ENCODE peak calls at places on chromosomes 1 and 21, in seven cellular contexts. Y, N, J, S, D, R and O are unnamed samples.

GRCh38 chr1:150127868-150128267 is 21.8 kb upstream of the PLEKHO1 start:
- DNase-seq in D (no peak), Y (no peak), N (no peak), J (no peak), R (no peak), S (no peak), O (no peak)

GRCh38 chr1:37877991-37878544 is 18.7 kb upstream of the MTF1 start:
- DNase-seq in J (no peak), R (no peak), N (no peak), D (no peak), Y (no peak), S (no peak), O (no peak)

GRCh38 chr1:46301406-46302090 is 1.9 kb downstream of the LRRC41 start:
- DNase-seq in S (no peak), R (no peak), Y (peak), D (peak), N (peak), J (no peak), O (no peak)

GRCh38 chr1:200795151-200795550 is 56.5 kb downstream of the CAMSAP2 start:
- DNase-seq in N (peak), J (no peak), D (no peak), S (no peak), R (no peak), Y (peak), O (no peak)

GRCh38 chr1:2971609-2972008 is 49.7 kb upstream of the ACTRT2 start:
- DNase-seq in N (no peak), Y (no peak), D (peak), S (no peak), R (no peak), J (no peak), O (no peak)

GRCh38 chr1:158998781-158999161 is 10.9 kb upstream of the IFI16 start:
- DNase-seq in S (no peak), J (no peak), Y (peak), D (no peak), R (no peak), N (peak), O (no peak)

GRCh38 chr21:44436111-44436611 is 19.1 kb upstream of the LRRC3 start:
- DNase-seq in Y (no peak), R (no peak), J (no peak), S (no peak), N (no peak), D (no peak), O (no peak)

GRCh38 chr1:56920551-56920950 is 45.3 kb downstream of the C8B start:
- DNase-seq in R (no peak), S (no peak), N (peak), Y (peak), J (no peak), D (no peak), O (no peak)

GRCh38 chr1:1001631-1002300 is 1.9 kb upstream of the HES4 start:
- DNase-seq in N (peak), Y (peak), J (peak), R (no peak), D (no peak), S (peak), O (no peak)

GRCh38 chr1:77514871-77515776 is 167.3 kb downstream of the ZZZ3 start:
- DNase-seq in S (no peak), J (no peak), N (peak), R (peak), D (no peak), Y (peak), O (no peak)

GRCh38 chr1:89873757-89874156 is 52.9 kb downstream of the LRRC8D start:
- DNase-seq in D (no peak), N (peak), S (no peak), Y (peak), J (no peak), R (no peak), O (peak)

GRCh38 chr1:202576816-202577215 is 133.4 kb downstream of the SYT2 start:
- DNase-seq in J (no peak), N (peak), Y (peak), S (no peak), R (peak), D (no peak), O (peak)

GRCh38 chr1:112061852-112062451 is 72.5 kb upstream of the KCND3 start:
- DNase-seq in S (no peak), D (no peak), J (no peak), Y (no peak), N (no peak), R (no peak), O (no peak)

GRCh38 chr1:109788695-109789521 is 25.2 kb upstream of the EPS8L3 start:
- DNase-seq in D (peak), S (no peak), N (no peak), J (no peak), Y (no peak), R (no peak), O (no peak)

GRCh38 chr21:34674467-34674866 is 5.7 kb downstream of the CLIC6 start:
- DNase-seq in Y (no peak), N (no peak), S (no peak), R (no peak), J (no peak), D (no peak), O (no peak)

GRCh38 chr1:108830119-108831008 is 26.5 kb downstream of the AKNAD1 start:
- DNase-seq in D (no peak), S (no peak), R (peak), J (no peak), N (peak), Y (peak), O (peak)

GRCh38 chr21:43864806-43865470 is at the start of gene AGPAT3:
- DNase-seq in D (no peak), Y (peak), S (peak), N (no peak), J (no peak), R (no peak), O (no peak)

GRCh38 chr1:153534933-153535663 is 693 bp downstream of the S100A6 start:
- DNase-seq in R (no peak), N (no peak), J (no peak), S (peak), Y (peak), D (peak), O (no peak)

GRCh38 chr1:54453089-54453488 is 46.9 kb upstream of the SSBP3 start:
- DNase-seq in S (no peak), D (no peak), J (no peak), R (no peak), Y (no peak), N (no peak), O (no peak)

GRCh38 chr21:34037446-34037845 is 35.9 kb upstream of the MRPS6 start:
- DNase-seq in N (peak), J (no peak), Y (no peak), D (no peak), R (peak), S (no peak), O (peak)

GRCh38 chr1:6220236-6220635 is 14.3 kb downstream of the RNF207 start:
- DNase-seq in J (no peak), N (no peak), D (no peak), Y (no peak), R (no peak), S (no peak), O (no peak)

GRCh38 chr1:200176181-200176580 is 148.7 kb downstream of the NR5A2 start:
- DNase-seq in J (no peak), S (no peak), D (no peak), N (no peak), Y (no peak), R (no peak), O (no peak)

GRCh38 chr1:36964830-36965229 is 69.5 kb downstream of the GRIK3 start:
- DNase-seq in N (no peak), R (no peak), D (no peak), Y (no peak), J (no peak), S (no peak), O (no peak)

GRCh38 chr21:45584786-45585185 is 42.5 kb upstream of the SLC19A1 start:
- DNase-seq in J (no peak), D (no peak), N (no peak), S (no peak), R (no peak), Y (no peak), O (no peak)

GRCh38 chr1:3139871-3140837 is 71.2 kb downstream of the PRDM16 start:
- DNase-seq in Y (no peak), D (no peak), S (no peak), R (no peak), N (no peak), J (no peak), O (no peak)

GRCh38 chr1:152112101-152112884 is 3.0 kb downstream of the TCHH start:
- DNase-seq in R (no peak), S (no peak), Y (peak), J (no peak), D (no peak), N (peak), O (no peak)

GRCh38 chr1:245156041-245156735 is 1.4 kb downstream of the KIF26B start:
- DNase-seq in S (peak), N (peak), J (peak), Y (peak), D (peak), R (no peak), O (peak)

GRCh38 chr21:40732998-40733397 is 114.0 kb downstream of the DSCAM start:
- DNase-seq in D (no peak), J (no peak), Y (no peak), S (no peak), R (no peak), N (no peak), O (no peak)

GRCh38 chr1:84116558-84116957 is 27.5 kb upstream of the PRKACB start:
- DNase-seq in Y (no peak), R (no peak), D (no peak), N (no peak), J (no peak), S (no peak), O (no peak)

GRCh38 chr1:181730606-181731005 is 247.3 kb downstream of the CACNA1E start:
- DNase-seq in S (no peak), N (no peak), R (no peak), D (no peak), J (no peak), Y (no peak), O (no peak)

GRCh38 chr1:84855168-84855567 is 37.8 kb downstream of the LPAR3 start:
- DNase-seq in D (no peak), Y (peak), R (no peak), J (no peak), N (peak), S (no peak), O (no peak)

GRCh38 chr1:196660912-196661311 is 9.1 kb downstream of the CFH start:
- DNase-seq in N (peak), R (no peak), J (no peak), Y (peak), D (no peak), S (no peak), O (no peak)

GRCh38 chr1:231861541-231862481 is 235.2 kb downstream of the DISC1 start:
- DNase-seq in J (no peak), Y (peak), N (peak), S (no peak), R (no peak), D (no peak), O (no peak)

GRCh38 chr21:46347791-46348381 is 23.9 kb downstream of the PCNT start:
- DNase-seq in D (no peak), S (no peak), J (peak), N (peak), Y (no peak), R (no peak), O (no peak)

GRCh38 chr1:155648207-155649147 is 38.5 kb downstream of the MSTO1 start:
- DNase-seq in N (peak), J (peak), S (no peak), D (no peak), R (peak), Y (peak), O (peak)

GRCh38 chr1:162091681-162092524 is 22.4 kb downstream of the NOS1AP start:
- DNase-seq in Y (no peak), R (no peak), N (no peak), S (no peak), D (no peak), J (no peak), O (no peak)
- TF ChIP-seq CTCF in Y (no peak), R (no peak), N (no peak), S (no peak), D (no peak), J (no peak), O (no peak)

GRCh38 chr1:241499910-241500309 is 19.6 kb downstream of the FH start:
- DNase-seq in N (peak), S (no peak), J (no peak), R (no peak), D (no peak), Y (peak), O (peak)
- TF ChIP-seq CTCF in N (peak), S (no peak), J (peak), R (peak), D (no peak), Y (peak), O (peak)

DNA sequence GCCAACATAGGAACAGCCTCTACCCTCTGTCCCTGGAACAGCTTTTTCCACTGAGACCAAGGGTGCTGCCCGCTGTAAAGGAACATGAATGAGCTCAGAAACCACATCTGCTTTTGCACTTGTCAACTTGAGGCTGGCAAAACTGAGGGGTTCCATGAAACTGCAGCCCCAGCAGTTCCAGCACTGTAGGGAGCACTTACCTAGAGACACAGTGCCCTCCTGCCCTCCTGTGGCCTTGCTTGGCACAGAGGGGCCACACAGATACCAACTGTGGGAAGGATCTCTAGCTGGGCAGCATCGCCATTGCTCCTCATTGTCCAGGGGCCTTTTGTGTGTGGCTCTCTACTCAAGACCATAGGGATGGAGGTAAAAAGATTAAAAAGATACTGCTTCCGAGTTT is 51.6 kb downstream of the ITPKB start:
- DNase-seq in S (no peak), Y (no peak), R (no peak), J (no peak), D (peak), N (no peak), O (no peak)
- TF ChIP-seq CTCF in S (peak), Y (no peak), R (peak), J (no peak), D (peak), N (no peak), O (no peak)

DNA sequence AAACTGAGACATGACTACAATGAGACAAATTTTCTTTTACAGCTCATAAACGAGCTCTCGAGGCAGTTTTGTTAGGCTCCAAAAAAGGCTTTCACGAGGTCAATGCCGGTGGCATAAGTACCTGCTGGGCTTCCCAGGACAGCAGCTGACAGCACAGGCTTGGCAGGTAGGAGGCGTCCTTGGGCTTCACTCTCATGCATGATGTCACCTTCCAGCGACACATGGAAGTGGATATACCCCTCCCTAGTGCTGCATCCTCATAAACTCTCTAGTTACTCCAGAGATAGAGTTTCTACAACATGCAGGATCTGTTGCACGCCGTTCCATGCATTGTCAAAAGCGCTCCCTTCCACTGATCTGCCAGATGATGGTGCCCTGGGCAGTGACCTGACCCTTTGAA is 112.5 kb upstream of the PAXBP1 start:
- DNase-seq in D (no peak), J (no peak), Y (no peak), S (no peak), R (no peak), N (no peak), O (no peak)
- TF ChIP-seq CTCF in D (no peak), J (no peak), Y (no peak), S (no peak), R (no peak), N (no peak), O (no peak)

DNA sequence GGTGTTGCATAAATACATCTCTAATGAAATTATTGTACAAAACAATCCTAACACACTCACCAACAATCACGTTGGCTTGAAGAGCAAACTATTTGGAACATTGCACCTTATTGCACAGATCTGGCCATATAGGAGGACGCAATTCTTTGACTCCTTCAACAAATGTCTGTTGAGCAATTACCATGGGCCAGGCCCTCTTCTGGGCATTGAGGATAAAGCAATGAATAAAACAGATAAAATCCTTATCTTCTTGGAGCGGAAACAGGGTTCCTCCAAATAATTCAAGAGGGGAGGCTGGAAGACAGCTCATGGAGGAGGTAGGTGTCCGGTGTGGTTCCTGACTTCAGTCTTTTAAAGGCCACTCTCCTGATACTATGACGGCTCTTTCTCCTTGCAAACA is 43.3 kb downstream of the PAX7 start:
- DNase-seq in D (no peak), J (no peak), R (no peak), N (no peak), Y (no peak), S (no peak), O (no peak)
- TF ChIP-seq CTCF in D (no peak), J (no peak), R (no peak), N (no peak), Y (no peak), S (no peak), O (no peak)

DNA sequence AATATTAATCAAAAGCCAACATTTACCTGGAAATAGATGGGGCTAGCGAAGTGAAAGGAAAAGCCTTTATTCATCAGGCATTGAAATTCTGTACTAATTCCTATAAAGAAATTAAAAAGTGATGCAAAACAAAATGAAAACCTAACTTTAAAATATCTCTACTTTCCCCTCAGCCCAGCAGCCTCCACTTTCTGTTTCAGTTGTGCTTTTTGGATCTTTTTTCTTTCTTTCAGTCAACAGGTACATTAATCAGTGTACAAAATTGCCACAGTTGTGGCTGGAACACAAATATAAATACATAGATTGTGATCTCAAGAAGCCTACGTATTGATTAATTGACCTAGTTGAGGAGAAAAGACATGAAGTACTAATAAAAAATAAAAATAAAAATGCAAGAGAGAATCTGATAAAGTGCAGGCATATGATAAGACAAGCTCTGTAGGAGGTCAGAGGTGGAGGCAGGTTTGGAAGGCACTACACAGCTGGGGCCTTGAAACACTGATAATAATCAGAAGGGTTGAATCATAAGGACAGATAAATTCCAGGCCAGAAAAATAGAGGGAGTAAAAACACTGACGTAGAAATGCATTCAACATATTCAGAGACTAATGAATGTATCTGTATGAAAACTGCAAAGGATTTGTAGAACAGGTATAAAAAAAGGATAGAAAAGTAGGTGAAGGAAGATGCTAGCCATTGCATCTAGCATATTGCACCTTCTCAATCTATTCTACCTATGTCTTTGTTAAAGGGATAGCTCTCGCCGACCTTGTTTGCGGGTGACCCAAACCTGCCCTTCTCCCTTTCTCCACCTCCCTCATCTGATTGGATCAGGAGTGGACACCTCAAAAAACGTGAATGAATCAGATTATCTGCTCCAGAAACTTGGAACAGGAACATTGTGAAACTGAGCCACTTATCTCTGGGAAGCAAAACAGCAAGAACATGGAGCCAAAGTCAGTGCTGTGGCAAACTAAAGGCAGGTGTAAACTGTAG is 607.8 kb upstream of the ADGRL2 start:
- DNase-seq in J (no peak), S (no peak), N (no peak), D (no peak), Y (no peak), R (no peak), O (no peak)
- TF ChIP-seq CTCF in J (no peak), S (no peak), N (no peak), D (no peak), Y (no peak), R (no peak), O (no peak)

GRCh38 chr1:12053752-12054548 is 9.2 kb upstream of the TNFRSF8 start:
- DNase-seq in J (no peak), N (no peak), Y (no peak), D (no peak), R (no peak), S (no peak), O (no peak)

GRCh38 chr1:12051361-12051760 is 11.7 kb upstream of the TNFRSF8 start:
- DNase-seq in J (no peak), S (no peak), N (no peak), D (no peak), Y (no peak), R (no peak), O (no peak)

GRCh38 chr1:12055259-12055658 is 7.8 kb upstream of the TNFRSF8 start:
- DNase-seq in N (no peak), J (no peak), Y (no peak), D (no peak), S (no peak), R (no peak), O (no peak)

GRCh38 chr1:12052008-12052573 is 11.0 kb upstream of the TNFRSF8 start:
- DNase-seq in R (peak), D (peak), Y (peak), N (peak), S (no peak), J (no peak), O (peak)

DNA sequence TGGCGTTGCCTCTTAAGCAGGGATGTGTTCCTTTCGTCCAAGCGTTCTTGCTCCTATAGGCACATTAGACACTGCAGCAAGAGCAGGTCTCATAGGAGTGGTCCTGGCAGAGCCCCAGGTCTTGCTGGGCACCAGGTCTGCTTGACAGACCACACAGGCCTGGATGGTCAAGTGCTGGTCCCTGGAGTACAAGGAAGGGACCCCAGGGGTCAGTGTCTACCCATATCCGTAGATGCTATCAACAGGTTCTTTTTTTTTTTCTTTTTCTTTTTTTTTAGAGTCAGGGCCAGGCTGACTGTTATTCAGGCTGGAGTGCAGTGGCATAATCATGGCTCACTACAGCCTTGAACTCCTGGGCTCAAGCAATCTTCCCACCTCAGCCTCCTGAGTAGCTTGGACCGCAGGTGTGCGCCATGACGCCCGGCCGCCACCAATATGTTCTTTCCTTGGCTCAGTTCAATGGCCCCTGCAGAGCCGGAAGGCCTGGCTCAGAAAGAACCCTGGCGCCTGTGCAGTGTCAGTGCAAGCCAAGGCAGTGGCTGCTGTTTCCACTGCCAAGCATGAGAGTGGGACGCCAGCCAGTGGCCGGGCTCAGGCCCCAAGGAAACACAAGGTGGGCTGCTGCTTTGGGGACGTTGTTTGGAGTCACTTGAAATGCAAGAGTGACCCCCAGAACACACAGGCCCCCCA is 10.0 kb upstream of the TNFRSF8 start:
- DNase-seq in S (no peak), R (no peak), Y (no peak), N (no peak), D (no peak), J (no peak), O (no peak)
- TF ChIP-seq CTCF in S (no peak), R (no peak), Y (no peak), N (no peak), D (no peak), J (no peak), O (peak)